ENCODE peak calls at places on chromosome 12, in four cellular contexts. W is WTC11, E is K562, H is GM12878. Y is an unnamed sample.

GRCh38 chr12:89135976-89136634 is 216.2 kb downstream of the DUSP6 start:
- DNase-seq in H (no peak), E (no peak), W (no peak), Y (no peak)

GRCh38 chr12:31578632-31579031 is 12.3 kb downstream of the DENND5B start:
- DNase-seq in W (no peak), H (no peak), E (no peak), Y (no peak)

GRCh38 chr12:460301-461230 is 827 bp downstream of the B4GALNT3 start:
- DNase-seq in W (peak), E (peak), H (no peak), Y (no peak)

GRCh38 chr12:112381421-112381897 is 772 bp downstream of the HECTD4 start:
- DNase-seq in W (no peak), E (no peak), H (no peak), Y (no peak)

GRCh38 chr12:41100572-41100971 is 87.5 kb upstream of the PDZRN4 start:
- DNase-seq in W (no peak), E (no peak), H (no peak), Y (no peak)

GRCh38 chr12:14771651-14772137 is 31.6 kb downstream of the WBP11 start:
- DNase-seq in H (peak), W (peak), E (no peak), Y (no peak)

GRCh38 chr12:13181375-13182070 is 15.0 kb upstream of the EMP1 start:
- DNase-seq in H (no peak), E (no peak), W (no peak), Y (no peak)

GRCh38 chr12:31896514-31897039 is 62.6 kb upstream of the RESF1 start:
- DNase-seq in W (no peak), H (peak), E (peak), Y (no peak)

GRCh38 chr12:87599459-87599858 is 429.7 kb downstream of the C12orf50 start:
- DNase-seq in E (no peak), W (no peak), H (no peak), Y (no peak)

DNA sequence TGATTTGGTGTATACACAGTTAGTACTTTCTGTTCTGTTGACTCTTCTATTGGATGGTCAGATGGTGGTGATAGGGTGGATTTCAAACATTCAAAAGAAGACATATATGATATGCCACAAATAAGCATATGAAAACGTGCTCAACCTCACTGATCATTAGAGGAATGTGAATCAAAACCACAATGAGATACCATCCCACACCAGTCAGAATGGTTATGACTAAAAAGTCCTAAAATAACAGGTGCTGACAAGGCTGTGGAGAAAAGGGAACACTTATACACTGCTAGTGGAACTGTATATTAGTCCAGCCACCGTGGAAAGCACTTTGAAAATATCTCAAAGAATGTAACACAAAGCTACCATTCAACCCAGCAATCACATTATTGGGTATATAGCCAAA is 425.5 kb downstream of the C12orf50 start:
- DNase-seq in E (no peak), W (no peak), H (no peak), Y (no peak)
- TF ChIP-seq ETV6 in E (no peak), W (no peak), H (no peak), Y (no peak)

DNA sequence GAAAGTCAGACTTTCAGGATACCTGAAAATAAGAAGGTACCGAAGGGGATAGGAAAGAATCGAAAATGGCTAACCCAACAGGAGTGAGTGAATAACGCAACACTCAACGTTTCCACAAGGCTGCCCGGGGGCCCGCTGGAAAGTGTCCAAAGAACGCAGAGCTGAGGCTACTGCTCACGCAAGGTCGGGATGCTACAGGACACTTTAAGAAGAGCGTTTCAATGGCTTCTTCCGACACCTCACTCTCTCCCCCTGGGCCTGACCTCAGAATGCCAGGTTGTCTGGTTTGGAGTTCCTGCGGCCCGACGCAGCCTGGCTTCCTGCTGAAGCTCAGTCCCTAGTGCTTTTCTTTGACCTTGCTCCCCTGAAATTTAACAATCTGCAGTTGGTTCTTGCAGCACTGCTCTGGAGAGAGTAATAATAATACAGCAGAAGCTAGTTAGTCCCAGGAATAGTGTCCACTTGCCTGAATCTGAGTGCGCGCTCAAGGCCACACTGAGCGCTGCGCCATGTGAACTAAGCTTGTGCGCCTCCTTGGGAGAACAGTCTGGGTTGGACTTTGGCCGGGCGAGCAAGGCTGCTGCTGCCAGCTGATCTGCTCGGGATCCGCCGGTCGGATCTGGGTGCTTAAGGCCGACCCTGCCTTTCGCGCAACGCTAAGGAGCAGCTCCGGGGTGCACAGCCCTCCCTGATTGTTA is 2.0 kb upstream of the ALX1 start:
- DNase-seq in H (no peak), E (no peak), W (peak), Y (no peak)
- TF ChIP-seq ETV6 in H (no peak), E (no peak), W (no peak), Y (no peak)

DNA sequence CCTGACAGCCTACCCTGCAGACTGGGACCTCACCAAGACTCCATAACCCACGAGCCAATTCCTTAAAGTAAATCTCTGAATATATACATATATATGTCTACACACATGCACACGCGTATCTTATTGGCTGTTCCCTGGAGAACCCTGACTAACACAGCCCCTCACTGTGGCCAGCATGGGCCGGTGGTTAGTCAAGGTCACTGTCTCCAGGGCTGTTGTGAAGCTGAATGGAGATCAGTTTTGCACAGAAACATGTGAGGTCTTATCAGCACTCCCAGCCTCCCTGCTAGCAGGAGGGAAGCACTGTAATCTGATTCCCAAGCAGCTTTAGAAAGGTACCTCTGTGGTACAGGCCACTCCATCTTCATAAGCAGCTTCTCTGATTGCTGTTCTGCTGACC is 46.6 kb upstream of the PLEKHG6 start:
- DNase-seq in H (no peak), E (peak), W (no peak), Y (peak)
- TF ChIP-seq ETV6 in H (no peak), E (no peak), W (no peak), Y (no peak)

DNA sequence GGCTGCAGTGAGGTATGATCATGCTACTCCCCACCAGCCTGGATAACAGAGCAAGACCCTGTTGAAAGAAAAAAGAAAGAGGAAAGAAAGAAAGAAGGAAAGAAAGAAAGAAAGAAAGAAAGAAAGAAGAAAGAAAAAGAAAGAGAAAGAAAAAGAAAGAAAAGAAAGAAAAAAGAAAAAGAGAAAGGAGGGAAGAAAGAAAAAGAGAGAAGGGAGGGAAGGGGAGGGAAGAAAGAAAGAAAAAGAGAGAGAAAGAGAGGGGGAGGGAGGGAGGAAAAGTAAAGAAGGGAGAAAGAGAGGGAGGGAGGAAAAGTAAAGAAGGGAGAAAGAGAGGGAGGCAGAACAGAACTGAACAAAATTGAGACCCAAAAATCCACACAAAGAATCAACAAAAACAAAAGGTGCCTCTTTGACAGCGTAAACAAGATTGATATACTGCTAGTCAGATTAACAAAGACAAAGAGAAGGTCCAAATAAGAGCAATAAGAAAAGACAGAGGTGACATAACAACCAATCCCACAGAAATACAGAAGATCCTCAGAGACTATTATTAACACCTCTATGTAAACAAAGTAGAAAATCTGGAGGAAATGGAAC is 293.9 kb upstream of the AMIGO2 start:
- DNase-seq in E (no peak), W (no peak), H (no peak), Y (no peak)
- TF ChIP-seq ETV6 in E (no peak), W (no peak), H (no peak), Y (no peak)

DNA sequence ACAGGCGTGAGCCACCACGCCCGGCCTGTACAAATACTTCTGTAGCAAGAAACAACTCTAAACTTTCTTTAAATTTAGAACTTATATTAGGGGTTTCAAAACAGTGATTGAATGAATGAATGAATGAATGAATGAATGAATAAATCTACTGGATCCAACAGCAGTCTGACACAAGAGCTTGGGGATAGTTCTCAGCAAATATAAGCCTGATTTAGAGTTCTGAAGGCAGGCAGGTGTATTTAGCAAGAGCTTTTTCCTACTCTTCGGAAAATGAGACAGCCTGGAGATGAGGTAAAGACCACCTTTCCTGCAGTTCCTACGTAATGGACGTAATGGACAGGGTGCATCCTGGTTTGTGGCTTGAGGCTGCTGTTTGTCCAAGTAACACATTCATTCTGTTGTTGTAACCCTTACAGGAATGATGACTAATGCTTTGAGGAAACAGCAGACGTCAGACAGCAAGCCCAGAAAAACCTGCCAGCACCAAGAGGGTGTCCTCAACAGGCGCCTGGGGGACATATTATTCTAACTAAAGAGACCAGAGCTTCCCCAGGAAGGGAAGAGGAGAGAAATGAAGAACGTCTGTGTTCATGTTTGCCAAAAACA is 277.4 kb upstream of the SOX5 start:
- DNase-seq in W (no peak), E (no peak), H (no peak), Y (peak)
- TF ChIP-seq ETV6 in W (no peak), E (no peak), H (no peak), Y (no peak)

GRCh38 chr12:82873951-82874350 is 187.2 kb downstream of the TMTC2 start:
- DNase-seq in H (no peak), E (no peak), W (no peak), Y (no peak)

GRCh38 chr12:82873309-82873708 is 186.6 kb downstream of the TMTC2 start:
- DNase-seq in H (no peak), W (no peak), E (no peak), Y (no peak)

GRCh38 chr12:82877963-82878362 is 191.3 kb downstream of the TMTC2 start:
- DNase-seq in W (no peak), E (no peak), H (no peak), Y (no peak)

GRCh38 chr12:82876075-82876474 is 189.4 kb downstream of the TMTC2 start:
- DNase-seq in W (no peak), E (no peak), H (no peak), Y (no peak)

DNA sequence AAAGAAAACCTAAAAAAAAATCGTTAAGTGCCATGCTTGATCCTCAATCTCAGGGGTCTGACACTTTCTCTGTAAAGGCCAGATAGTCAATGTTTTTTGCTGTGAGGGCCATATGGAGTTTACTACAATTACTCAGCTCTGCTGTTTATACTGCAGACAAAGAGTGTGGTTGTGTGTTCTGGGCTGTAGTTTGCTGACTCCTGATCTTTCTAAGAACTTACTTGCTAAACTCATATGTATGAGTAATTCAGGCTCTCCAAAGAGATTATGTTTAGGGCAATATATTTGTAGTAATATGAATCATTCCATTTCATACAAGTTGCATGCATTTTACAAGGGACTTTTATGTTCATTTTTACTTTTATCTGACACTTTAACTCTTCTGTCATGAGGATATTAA is 188.2 kb downstream of the TMTC2 start:
- DNase-seq in W (no peak), H (no peak), E (no peak), Y (no peak)
- TF ChIP-seq ETV6 in W (no peak), H (no peak), E (no peak), Y (no peak)

DNA sequence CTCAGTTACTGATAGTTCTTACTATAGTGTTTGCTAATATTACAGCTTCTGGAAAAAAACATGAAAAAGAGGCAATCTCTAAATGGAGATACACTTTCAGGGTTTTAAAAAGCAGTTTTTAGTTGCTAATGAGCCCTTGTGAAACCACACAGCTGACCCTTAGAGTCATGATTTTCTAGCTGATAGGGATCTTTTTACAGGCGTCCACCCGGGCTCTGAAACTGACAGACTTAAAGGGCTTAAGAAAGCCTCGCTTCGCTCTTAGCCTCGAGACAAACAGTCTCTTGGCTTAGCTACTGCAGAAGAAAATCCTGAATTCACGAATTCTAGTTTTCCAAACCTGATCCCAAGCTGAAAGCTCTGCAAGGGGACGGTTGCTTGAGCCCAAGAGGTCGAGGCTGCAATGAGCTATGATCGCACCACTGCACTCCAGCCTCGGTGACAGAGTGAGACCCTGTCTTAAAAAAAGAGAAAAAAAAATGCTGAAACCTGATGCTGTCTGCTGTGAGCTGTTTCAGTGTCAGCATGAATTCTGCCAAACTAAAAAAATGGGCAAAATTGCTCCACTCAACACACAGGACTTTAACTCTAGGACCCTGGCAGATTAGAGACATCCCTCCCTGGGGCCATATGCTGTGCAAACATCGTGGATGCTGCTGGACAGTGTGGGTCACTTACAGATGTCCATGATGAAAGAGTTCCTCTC is 3.0 kb upstream of the HPD start:
- DNase-seq in E (no peak), W (no peak), H (no peak), Y (peak)
- TF ChIP-seq ETV6 in E (no peak), W (no peak), H (no peak), Y (no peak)

GRCh38 chr12:80359703-80360102 is 84.3 kb upstream of the PTPRQ start:
- DNase-seq in H (no peak), E (no peak), W (no peak), Y (no peak)

GRCh38 chr12:80364056-80364455 is 80.0 kb upstream of the PTPRQ start:
- DNase-seq in W (no peak), H (no peak), E (no peak), Y (no peak)
- TF ChIP-seq ETV6 in W (no peak), H (no peak), E (no peak), Y (no peak)

GRCh38 chr12:95424271-95424994 is 49.5 kb upstream of the METAP2 start:
- DNase-seq in H (no peak), W (no peak), E (no peak), Y (no peak)
- TF ChIP-seq ETV6 in H (no peak), W (no peak), E (no peak), Y (no peak)

DNA sequence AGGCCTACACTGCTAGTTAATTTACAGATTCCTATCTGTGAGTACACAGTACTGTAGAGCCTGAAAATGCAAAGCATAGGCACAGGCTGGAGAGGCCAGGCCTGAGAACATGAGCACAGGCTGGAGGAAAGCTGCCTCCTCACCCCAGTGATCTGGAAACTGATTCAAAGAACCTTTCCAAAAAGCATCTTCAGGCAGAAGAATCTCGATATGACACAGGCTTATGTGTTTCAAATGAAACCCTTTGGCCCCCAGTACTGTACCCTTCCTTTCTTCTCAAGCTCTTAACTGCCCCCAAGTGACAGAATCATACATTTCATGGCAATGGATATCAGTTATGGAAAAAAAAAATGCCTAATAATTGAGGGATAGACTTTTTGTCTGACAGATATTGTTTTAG is 122.0 kb downstream of the KCNC2 start:
- DNase-seq in H (no peak), E (no peak), W (no peak), Y (no peak)
- TF ChIP-seq ETV6 in H (no peak), E (no peak), W (no peak), Y (no peak)